ENCODE peak calls at places on chromosomes 1 and 21, in nine cellular contexts. One of them, this sample, is unnamed.
A peak's percentile ranks its signal among the peaks of the same experiment; 100 is the strongest.

GRCh38 chr1:46456411-46456963 is 33.1 kb upstream of the DMBX1 start:
- DNase-seq in uterus: no peak
- DNase-seq in upper lobe of left lung: no peak
- DNase-seq in ovary: no peak
- DNase-seq in right lobe of liver: no peak
- DNase-seq in heart left ventricle: no peak
- DNase-seq in transverse colon: no peak
- DNase-seq in sigmoid colon: no peak
- DNase-seq in HepG2: no peak
- DNase-seq in this sample: no peak

GRCh38 chr1:33270808-33271465 is 14.6 kb downstream of the ZNF362 start:
- DNase-seq in upper lobe of left lung: no peak
- DNase-seq in uterus: no peak
- DNase-seq in heart left ventricle: no peak
- DNase-seq in HepG2: no peak
- DNase-seq in transverse colon: no peak
- DNase-seq in right lobe of liver: no peak
- DNase-seq in sigmoid colon: no peak
- DNase-seq in ovary: no peak
- DNase-seq in this sample: no peak

GRCh38 chr1:60343736-60344135 is 270.2 kb upstream of the C1orf87 start:
- DNase-seq in ovary: no peak
- DNase-seq in sigmoid colon: no peak
- DNase-seq in heart left ventricle: no peak
- DNase-seq in transverse colon: no peak
- DNase-seq in right lobe of liver: no peak
- DNase-seq in HepG2: no peak
- DNase-seq in upper lobe of left lung: no peak
- DNase-seq in uterus: no peak
- DNase-seq in this sample: no peak

GRCh38 chr1:21537932-21538630 is 28.9 kb downstream of the ALPL start:
- DNase-seq in uterus: peak; percentile 28
- DNase-seq in upper lobe of left lung: peak; percentile 68
- DNase-seq in sigmoid colon: no peak
- DNase-seq in heart left ventricle: peak; percentile 75
- DNase-seq in ovary: peak; percentile 75
- DNase-seq in right lobe of liver: peak; percentile 71
- DNase-seq in HepG2: peak; percentile 91
- DNase-seq in transverse colon: no peak
- DNase-seq in this sample: no peak

GRCh38 chr1:19647643-19648042 is 3.5 kb downstream of the NBL1 start:
- DNase-seq in sigmoid colon: no peak
- DNase-seq in uterus: no peak
- DNase-seq in HepG2: no peak
- DNase-seq in heart left ventricle: no peak
- DNase-seq in right lobe of liver: no peak
- DNase-seq in ovary: peak; percentile 65
- DNase-seq in transverse colon: peak; percentile 56
- DNase-seq in upper lobe of left lung: peak; percentile 15
- DNase-seq in this sample: no peak

GRCh38 chr1:115322631-115323030 is 15.4 kb downstream of the NGF start:
- DNase-seq in sigmoid colon: no peak
- DNase-seq in uterus: no peak
- DNase-seq in transverse colon: no peak
- DNase-seq in heart left ventricle: no peak
- DNase-seq in ovary: no peak
- DNase-seq in HepG2: no peak
- DNase-seq in upper lobe of left lung: no peak
- DNase-seq in right lobe of liver: no peak
- DNase-seq in this sample: no peak

GRCh38 chr1:234926574-234927311 is 201.9 kb downstream of the TOMM20 start:
- DNase-seq in ovary: no peak
- DNase-seq in right lobe of liver: no peak
- DNase-seq in uterus: no peak
- DNase-seq in HepG2: no peak
- DNase-seq in transverse colon: no peak
- DNase-seq in heart left ventricle: peak; percentile 18
- DNase-seq in sigmoid colon: no peak
- DNase-seq in upper lobe of left lung: peak; percentile 65
- DNase-seq in this sample: no peak

GRCh38 chr1:185396126-185396525 is 79.1 kb upstream of the IVNS1ABP start:
- DNase-seq in heart left ventricle: no peak
- DNase-seq in HepG2: no peak
- DNase-seq in ovary: no peak
- DNase-seq in transverse colon: no peak
- DNase-seq in right lobe of liver: no peak
- DNase-seq in sigmoid colon: no peak
- DNase-seq in upper lobe of left lung: no peak
- DNase-seq in uterus: no peak
- DNase-seq in this sample: no peak

GRCh38 chr1:64745181-64745985 is 508 bp downstream of the RAVER2 start:
- DNase-seq in upper lobe of left lung: no peak
- DNase-seq in transverse colon: peak; percentile 53
- DNase-seq in uterus: peak; percentile 28
- DNase-seq in heart left ventricle: peak; percentile 21
- DNase-seq in sigmoid colon: peak; percentile 73
- DNase-seq in ovary: peak; percentile 38
- DNase-seq in right lobe of liver: peak; percentile 18
- DNase-seq in HepG2: peak; percentile 6
- DNase-seq in this sample: peak; percentile 41

GRCh38 chr1:54254055-54254454 is 54.1 kb downstream of the MRPL37 start:
- DNase-seq in right lobe of liver: no peak
- DNase-seq in upper lobe of left lung: no peak
- DNase-seq in uterus: peak; percentile 59
- DNase-seq in ovary: peak; percentile 56
- DNase-seq in HepG2: no peak
- DNase-seq in transverse colon: peak; percentile 55
- DNase-seq in sigmoid colon: no peak
- DNase-seq in heart left ventricle: no peak
- DNase-seq in this sample: no peak

GRCh38 chr21:43832648-43833047 is 32.4 kb upstream of the AGPAT3 start:
- DNase-seq in uterus: no peak
- DNase-seq in ovary: no peak
- DNase-seq in transverse colon: no peak
- DNase-seq in right lobe of liver: no peak
- DNase-seq in sigmoid colon: no peak
- DNase-seq in HepG2: no peak
- DNase-seq in heart left ventricle: no peak
- DNase-seq in upper lobe of left lung: peak; percentile 52
- DNase-seq in this sample: no peak

GRCh38 chr1:13960376-13960987 is 260.5 kb downstream of the PRDM2 start:
- DNase-seq in sigmoid colon: peak; percentile 81
- DNase-seq in right lobe of liver: peak; percentile 43
- DNase-seq in upper lobe of left lung: no peak
- DNase-seq in transverse colon: peak; percentile 73
- DNase-seq in ovary: peak; percentile 86
- DNase-seq in HepG2: peak; percentile 43
- DNase-seq in heart left ventricle: peak; percentile 36
- DNase-seq in uterus: peak; percentile 60
- DNase-seq in this sample: peak; percentile 45

GRCh38 chr1:200510228-200510623 is 100.4 kb upstream of the ZNF281 start:
- DNase-seq in upper lobe of left lung: no peak
- DNase-seq in sigmoid colon: peak; percentile 76
- DNase-seq in uterus: peak; percentile 59
- DNase-seq in transverse colon: peak; percentile 74
- DNase-seq in HepG2: peak; percentile 78
- DNase-seq in right lobe of liver: peak; percentile 40
- DNase-seq in ovary: peak; percentile 38
- DNase-seq in heart left ventricle: peak; percentile 58
- DNase-seq in this sample: peak; percentile 32

GRCh38 chr1:178399177-178399728 is 97.5 kb downstream of the CLEC20A start:
- DNase-seq in uterus: no peak
- DNase-seq in right lobe of liver: no peak
- DNase-seq in transverse colon: no peak
- DNase-seq in upper lobe of left lung: no peak
- DNase-seq in heart left ventricle: no peak
- DNase-seq in ovary: no peak
- DNase-seq in HepG2: no peak
- DNase-seq in sigmoid colon: no peak
- DNase-seq in this sample: no peak

DNA sequence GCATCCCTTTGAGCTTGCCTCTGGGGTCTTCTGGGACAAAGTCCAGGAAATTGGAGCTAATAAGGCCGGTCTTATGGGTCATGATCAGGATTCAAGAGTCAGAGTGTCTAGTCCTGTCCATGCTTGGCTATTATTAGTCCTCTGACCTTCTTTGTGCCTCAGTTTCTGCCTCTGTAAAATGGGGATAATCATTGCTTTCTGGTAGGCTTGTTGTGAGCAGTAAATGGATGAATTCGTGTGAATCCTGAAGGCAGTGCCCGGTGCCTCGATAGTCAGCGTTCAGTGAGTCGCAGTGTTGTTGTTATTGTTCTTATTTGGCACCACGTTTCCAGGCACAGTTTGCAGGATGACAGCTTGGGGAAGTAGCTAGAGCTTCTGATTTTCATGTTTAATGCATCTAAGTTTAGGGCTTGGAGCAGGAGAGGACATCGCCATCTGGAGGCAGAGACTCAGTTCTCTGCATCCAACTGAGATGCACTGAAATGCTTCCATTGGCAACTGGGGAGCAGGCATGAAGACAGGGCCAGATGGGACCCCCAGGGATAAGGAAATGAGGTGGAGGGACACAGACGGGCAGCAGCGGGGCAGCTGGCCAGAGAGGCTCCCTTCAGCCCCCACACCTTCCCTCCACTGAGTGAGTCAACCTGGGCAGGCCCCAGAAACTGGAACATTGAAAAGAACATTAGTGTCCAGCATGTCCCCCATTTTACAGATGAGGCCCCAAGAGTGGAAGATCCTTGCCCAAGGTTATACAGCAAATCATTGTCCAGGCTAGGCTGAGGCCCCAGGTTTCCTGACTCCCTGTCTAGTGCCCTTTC is 160.3 kb downstream of the PTPRU start:
- DNase-seq in right lobe of liver: no peak
- DNase-seq in uterus: no peak
- DNase-seq in ovary: no peak
- DNase-seq in heart left ventricle: no peak
- DNase-seq in upper lobe of left lung: no peak
- DNase-seq in transverse colon: no peak
- DNase-seq in HepG2: no peak
- DNase-seq in sigmoid colon: no peak
- DNase-seq in this sample: no peak
- TF ChIP-seq CTCF in right lobe of liver: no peak
- TF ChIP-seq CTCF in uterus: no peak
- TF ChIP-seq CTCF in ovary: no peak
- TF ChIP-seq CTCF in heart left ventricle: no peak
- TF ChIP-seq CTCF in upper lobe of left lung: no peak
- TF ChIP-seq CTCF in transverse colon: no peak
- TF ChIP-seq CTCF in HepG2: peak; percentile 4
- TF ChIP-seq CTCF in sigmoid colon: no peak
- TF ChIP-seq CTCF in this sample: no peak

DNA sequence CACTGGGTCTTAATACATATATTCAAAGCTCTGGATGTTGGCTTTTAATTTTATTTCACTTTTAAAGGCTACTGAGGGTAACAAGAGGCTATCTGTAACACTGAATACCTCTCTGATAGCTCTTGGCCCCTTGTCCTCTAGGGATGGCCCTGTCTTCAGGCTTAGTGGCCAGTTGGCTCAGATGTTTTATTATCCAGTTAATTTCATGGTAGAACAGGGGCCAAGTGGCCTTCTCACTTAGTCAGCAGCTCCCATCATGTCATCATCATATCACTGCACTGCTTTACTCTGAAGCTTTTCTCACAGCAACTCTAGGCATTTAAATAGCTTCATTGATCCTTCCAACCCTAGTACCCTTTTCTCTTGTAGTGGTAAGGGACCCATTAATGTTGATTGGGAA is 40.2 kb upstream of the MACF1 start:
- DNase-seq in sigmoid colon: no peak
- DNase-seq in right lobe of liver: no peak
- DNase-seq in transverse colon: no peak
- DNase-seq in heart left ventricle: no peak
- DNase-seq in HepG2: no peak
- DNase-seq in upper lobe of left lung: no peak
- DNase-seq in ovary: no peak
- DNase-seq in uterus: no peak
- DNase-seq in this sample: no peak
- H3K4me1 ChIP-seq in sigmoid colon: peaks cover 41% of the 10 kb centered on the region
- H3K4me1 ChIP-seq in right lobe of liver: no peaks in the 10 kb centered on the region
- H3K4me1 ChIP-seq in transverse colon: peaks cover 17% of the 10 kb centered on the region
- H3K4me1 ChIP-seq in heart left ventricle: peaks cover 23% of the 10 kb centered on the region
- H3K4me1 ChIP-seq in HepG2: peaks cover 50% of the 10 kb centered on the region
- H3K4me1 ChIP-seq in upper lobe of left lung: peaks cover 51% of the 10 kb centered on the region
- H3K4me1 ChIP-seq in ovary: peaks cover 7% of the 10 kb centered on the region
- H3K4me1 ChIP-seq in uterus: no peaks in the 10 kb centered on the region
- H3K4me1 ChIP-seq in this sample: peaks cover 53% of the 10 kb centered on the region

GRCh38 chr1:6601049-6601864 is 1.4 kb downstream of the KLHL21 start:
- DNase-seq in transverse colon: peak; percentile 78
- DNase-seq in heart left ventricle: peak; percentile 78
- DNase-seq in ovary: peak; percentile 80
- DNase-seq in uterus: peak; percentile 87
- DNase-seq in sigmoid colon: peak; percentile 94
- DNase-seq in right lobe of liver: peak; percentile 83
- DNase-seq in HepG2: peak; percentile 89
- DNase-seq in upper lobe of left lung: peak; percentile 87
- DNase-seq in this sample: peak; percentile 95

GRCh38 chr1:6602669-6603423 is at the start of gene KLHL21:
- DNase-seq in right lobe of liver: peak; percentile 95
- DNase-seq in HepG2: peak; percentile 86
- DNase-seq in heart left ventricle: peak; percentile 93
- DNase-seq in upper lobe of left lung: peak; percentile 98
- DNase-seq in ovary: peak; percentile 92
- DNase-seq in uterus: peak; percentile 88
- DNase-seq in sigmoid colon: peak; percentile 97
- DNase-seq in transverse colon: peak; percentile 91
- DNase-seq in this sample: peak; percentile 89

GRCh38 chr1:6603424-6603850 is 768 bp upstream of the KLHL21 start:
- DNase-seq in upper lobe of left lung: peak; percentile 87
- DNase-seq in heart left ventricle: peak; percentile 70
- DNase-seq in transverse colon: peak; percentile 65
- DNase-seq in sigmoid colon: peak; percentile 89
- DNase-seq in uterus: peak; percentile 71
- DNase-seq in right lobe of liver: peak; percentile 49
- DNase-seq in ovary: peak; percentile 79
- DNase-seq in HepG2: peak; percentile 54
- DNase-seq in this sample: peak; percentile 84

GRCh38 chr1:6601865-6602668 is 602 bp downstream of the KLHL21 start:
- DNase-seq in sigmoid colon: peak; percentile 82
- DNase-seq in transverse colon: peak; percentile 42
- DNase-seq in right lobe of liver: peak; percentile 73
- DNase-seq in ovary: peak; percentile 77
- DNase-seq in upper lobe of left lung: peak; percentile 91
- DNase-seq in HepG2: no peak
- DNase-seq in heart left ventricle: no peak
- DNase-seq in uterus: peak; percentile 56
- DNase-seq in this sample: peak; percentile 66

GRCh38 chr1:6603851-6604558 is 1.3 kb upstream of the KLHL21 start:
- DNase-seq in heart left ventricle: peak; percentile 81
- DNase-seq in upper lobe of left lung: peak; percentile 84
- DNase-seq in HepG2: peak; percentile 97
- DNase-seq in uterus: peak; percentile 81
- DNase-seq in sigmoid colon: peak; percentile 94
- DNase-seq in right lobe of liver: peak; percentile 80
- DNase-seq in ovary: peak; percentile 84
- DNase-seq in transverse colon: peak; percentile 57
- DNase-seq in this sample: peak; percentile 84
- TF ChIP-seq POLR2A in heart left ventricle: peak; percentile 31
- TF ChIP-seq POLR2A in upper lobe of left lung: no peak
- TF ChIP-seq POLR2A in HepG2: peak; percentile 92
- TF ChIP-seq POLR2A in uterus: no peak
- TF ChIP-seq POLR2A in sigmoid colon: no peak
- TF ChIP-seq POLR2A in right lobe of liver: peak; percentile 90
- TF ChIP-seq POLR2A in ovary: no peak
- TF ChIP-seq POLR2A in transverse colon: no peak
- TF ChIP-seq POLR2A in this sample: no peak

GRCh38 chr1:205775015-205775716 is at the start of gene RAB29:
- DNase-seq in HepG2: peak; percentile 59
- DNase-seq in uterus: peak; percentile 83
- DNase-seq in upper lobe of left lung: peak; percentile 92
- DNase-seq in heart left ventricle: peak; percentile 87
- DNase-seq in right lobe of liver: peak; percentile 79
- DNase-seq in transverse colon: peak; percentile 82
- DNase-seq in ovary: peak; percentile 81
- DNase-seq in sigmoid colon: peak; percentile 92
- DNase-seq in this sample: peak; percentile 80
- TF ChIP-seq CTCF in HepG2: no peak
- TF ChIP-seq CTCF in uterus: no peak
- TF ChIP-seq CTCF in upper lobe of left lung: no peak
- TF ChIP-seq CTCF in heart left ventricle: no peak
- TF ChIP-seq CTCF in right lobe of liver: no peak
- TF ChIP-seq CTCF in transverse colon: no peak
- TF ChIP-seq CTCF in ovary: no peak
- TF ChIP-seq CTCF in sigmoid colon: no peak
- TF ChIP-seq CTCF in this sample: no peak